ENCODE peak calls at places on chromosomes 16 and 17, in ten cellular contexts. J is adrenal gland, I is A549, T is AG10803, S is foreskin fibroblast, W is AG09309, C is PC-9, E is choroid plexus epithelial cell, X is mucosa of descending colon, K is fibroblast of lung. V is an unnamed sample.

GRCh38 chr16:10616744-10617640 is 36.6 kb upstream of the EMP2 start:
- DNase-seq in J (peak), I (peak), T (peak), S (peak), W (no peak), C (peak), E (peak), X (peak), K (peak), V (no peak)

GRCh38 chr16:85789773-85790172 is 9.6 kb downstream of the EMC8 start:
- DNase-seq in J (no peak), I (no peak), T (no peak), S (no peak), W (no peak), C (no peak), E (no peak), X (no peak), K (no peak), V (no peak)

GRCh38 chr16:72300892-72301291 is 128.9 kb upstream of the PMFBP1 start:
- DNase-seq in J (no peak), I (no peak), T (no peak), S (no peak), W (no peak), C (no peak), E (no peak), X (peak), K (no peak), V (no peak)

GRCh38 chr16:85278851-85279250 is 166.6 kb upstream of the CIBAR2 start:
- DNase-seq in J (peak), I (no peak), T (no peak), S (no peak), W (no peak), C (no peak), E (no peak), X (no peak), K (no peak), V (no peak)

GRCh38 chr17:64984776-64985521 is 65.7 kb upstream of the LRRC37A3 start:
- DNase-seq in J (peak), I (peak), T (peak), S (peak), W (no peak), C (peak), E (no peak), X (no peak), K (peak), V (peak)

GRCh38 chr17:36899250-36900129 is 37.8 kb upstream of the LHX1 start:
- DNase-seq in J (no peak), I (no peak), T (no peak), S (no peak), W (no peak), C (no peak), E (no peak), X (no peak), K (no peak), V (no peak)

GRCh38 chr17:67289174-67289876 is 44.3 kb upstream of the HELZ start:
- DNase-seq in J (peak), I (no peak), T (peak), S (peak), W (peak), C (no peak), E (peak), X (peak), K (peak), V (no peak)

GRCh38 chr16:76956394-76956793 is 234.6 kb upstream of the MON1B start:
- DNase-seq in J (no peak), I (no peak), T (no peak), S (no peak), W (no peak), C (no peak), E (peak), X (no peak), K (peak), V (no peak)

GRCh38 chr17:4397840-4398239 is 31.4 kb upstream of the UBE2G1 start:
- DNase-seq in J (no peak), I (no peak), T (no peak), S (no peak), W (no peak), C (no peak), E (no peak), X (no peak), K (no peak), V (no peak)

GRCh38 chr17:8846768-8847211 is 20.7 kb downstream of the PIK3R6 start:
- DNase-seq in J (peak), I (peak), T (peak), S (peak), W (no peak), C (no peak), E (peak), X (no peak), K (peak), V (no peak)

GRCh38 chr16:88505405-88506082 is 52.5 kb downstream of the ZFPM1 start:
- DNase-seq in J (peak), I (peak), T (no peak), S (no peak), W (no peak), C (peak), E (peak), X (peak), K (no peak), V (no peak)

GRCh38 chr17:4658478-4659305 is 17.2 kb upstream of the ALOX15 start:
- DNase-seq in J (no peak), I (no peak), T (no peak), S (peak), W (peak), C (no peak), E (peak), X (no peak), K (peak), V (no peak)

GRCh38 chr16:58109881-58110280 is 19.3 kb downstream of the CFAP20 start:
- DNase-seq in J (no peak), I (no peak), T (no peak), S (no peak), W (no peak), C (no peak), E (no peak), X (no peak), K (no peak), V (no peak)

GRCh38 chr16:58105619-58106018 is 23.6 kb downstream of the CFAP20 start:
- DNase-seq in J (no peak), I (no peak), T (no peak), S (no peak), W (no peak), C (no peak), E (no peak), X (no peak), K (no peak), V (no peak)

GRCh38 chr16:58110590-58111330 is 18.4 kb downstream of the CFAP20 start:
- DNase-seq in J (peak), I (no peak), T (peak), S (no peak), W (no peak), C (no peak), E (no peak), X (no peak), K (no peak), V (no peak)

GRCh38 chr16:58109330-58109729 is 19.9 kb downstream of the CFAP20 start:
- DNase-seq in J (no peak), I (no peak), T (no peak), S (no peak), W (no peak), C (no peak), E (no peak), X (no peak), K (no peak), V (no peak)

DNA sequence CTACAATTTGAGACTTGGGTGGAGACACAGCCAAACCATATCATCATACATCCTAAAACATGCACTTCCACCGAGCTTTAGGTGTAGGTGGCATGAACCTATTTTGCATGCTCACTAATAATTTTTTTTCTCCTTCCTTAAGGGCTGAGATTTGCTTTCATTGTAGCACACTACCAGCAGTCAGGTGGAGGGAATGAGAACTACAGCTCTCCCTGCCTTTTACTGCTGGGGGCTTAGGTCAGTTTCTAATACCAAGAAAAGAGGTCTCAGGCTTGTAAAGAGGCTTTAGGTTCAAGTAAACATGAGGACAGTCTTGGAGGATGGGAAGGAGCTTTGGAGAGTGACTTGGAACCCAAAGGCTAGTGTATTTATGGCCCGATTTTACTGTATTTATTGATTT is 22.0 kb downstream of the CFAP20 start:
- DNase-seq in J (no peak), I (no peak), T (no peak), S (no peak), W (no peak), C (no peak), E (no peak), X (no peak), K (no peak), V (no peak)
- TF ChIP-seq CTCF in J (no peak), I (no peak), T (no peak), S (no peak), W (peak), C (no peak), E (peak), X (no peak), K (peak), V (no peak)

GRCh38 chr17:42670199-42670924 is 6.4 kb downstream of the PLEKHH3 start:
- DNase-seq in J (no peak), I (no peak), T (no peak), S (no peak), W (no peak), C (no peak), E (peak), X (peak), K (no peak), V (no peak)

GRCh38 chr17:42673885-42674754 is 2.7 kb downstream of the PLEKHH3 start:
- DNase-seq in J (no peak), I (peak), T (peak), S (peak), W (no peak), C (no peak), E (peak), X (peak), K (peak), V (no peak)

GRCh38 chr17:42670925-42671657 is 5.7 kb downstream of the PLEKHH3 start:
- DNase-seq in J (no peak), I (no peak), T (no peak), S (no peak), W (no peak), C (no peak), E (no peak), X (no peak), K (no peak), V (no peak)

GRCh38 chr17:42673266-42673884 is 3.4 kb downstream of the PLEKHH3 start:
- DNase-seq in J (no peak), I (no peak), T (no peak), S (no peak), W (no peak), C (no peak), E (no peak), X (peak), K (no peak), V (no peak)

DNA sequence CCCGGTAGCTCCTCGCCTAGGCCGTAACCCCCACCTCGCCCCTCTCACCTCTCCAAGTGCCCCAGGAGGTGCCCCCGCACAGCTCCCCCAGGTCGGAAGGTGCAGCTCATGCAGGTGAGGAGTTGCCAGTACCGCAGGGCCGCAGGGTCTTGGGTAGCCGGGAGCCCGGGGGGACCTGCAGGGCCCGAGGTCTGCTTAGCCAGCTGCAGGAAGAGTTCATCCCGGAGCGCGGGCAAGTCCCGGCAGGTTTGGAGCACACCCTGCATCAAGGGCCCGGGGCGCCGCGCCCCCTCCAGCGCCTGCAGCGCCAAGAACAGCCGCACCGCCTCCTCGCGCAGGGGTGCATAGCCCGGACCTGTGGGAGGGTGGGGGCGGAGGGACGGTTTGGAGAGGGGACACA is 4.8 kb downstream of the PLEKHH3 start:
- DNase-seq in J (no peak), I (no peak), T (no peak), S (no peak), W (no peak), C (no peak), E (no peak), X (no peak), K (no peak), V (no peak)
- H3K4me3 ChIP-seq in J (no peak), I (no peak), T (no peak), S (no peak), W (no peak), C (no peak), E (no peak), X (no peak), K (no peak), V (no peak)

DNA sequence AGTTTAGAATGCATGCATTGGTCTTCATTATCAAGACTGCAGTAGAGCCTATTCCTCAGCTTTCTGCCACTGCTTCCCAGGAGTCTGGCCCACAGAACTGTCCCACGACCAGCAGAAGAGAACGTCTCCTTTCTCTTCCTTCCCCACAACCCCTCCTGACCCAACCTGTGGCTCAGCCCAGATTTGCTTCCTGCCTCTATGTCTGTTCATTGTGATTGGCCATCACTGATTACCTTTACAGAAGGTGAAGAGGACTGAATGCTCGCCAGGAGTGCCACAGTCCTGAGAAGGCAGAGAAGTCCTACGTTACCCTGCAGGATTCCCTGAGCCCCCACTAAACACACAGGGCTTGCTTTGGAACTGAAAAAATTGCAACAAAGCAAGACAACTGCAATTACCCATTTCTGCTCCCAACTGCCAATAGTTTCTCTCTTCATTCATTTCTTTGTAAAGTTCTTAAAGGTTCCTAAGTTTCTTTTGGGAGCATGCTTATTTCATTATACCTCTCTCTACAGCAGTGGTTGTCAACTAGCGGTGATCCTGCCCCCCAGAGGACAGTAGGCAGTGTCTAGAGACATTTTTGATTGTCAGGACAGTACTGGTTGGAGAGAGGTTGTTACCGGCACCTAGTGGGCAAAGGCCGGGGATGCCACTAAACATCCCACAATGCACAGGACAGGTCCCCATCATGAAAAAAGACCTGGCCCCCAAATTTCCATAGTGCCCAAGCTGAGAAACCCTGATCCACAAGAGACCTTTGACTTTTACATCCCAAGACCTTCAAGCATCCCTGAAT is 4.5 kb upstream of the NAT9 start:
- DNase-seq in J (no peak), I (peak), T (no peak), S (no peak), W (no peak), C (peak), E (peak), X (no peak), K (peak), V (no peak)
- TF ChIP-seq CTCF in J (peak), I (peak), T (peak), S (no peak), W (peak), C (peak), E (peak), X (no peak), K (peak), V (peak)

GRCh38 chr17:19341211-19341631 is 21.3 kb downstream of the B9D1 start:
- DNase-seq in J (peak), I (no peak), T (no peak), S (no peak), W (no peak), C (no peak), E (no peak), X (no peak), K (no peak), V (no peak)

GRCh38 chr17:19337712-19338023 is 24.9 kb downstream of the B9D1 start:
- DNase-seq in J (peak), I (no peak), T (no peak), S (no peak), W (no peak), C (no peak), E (no peak), X (no peak), K (peak), V (no peak)

GRCh38 chr17:19338031-19338990 is 24.2 kb downstream of the B9D1 start:
- DNase-seq in J (peak), I (peak), T (peak), S (no peak), W (no peak), C (peak), E (peak), X (peak), K (peak), V (no peak)

GRCh38 chr17:19336938-19337711 is 25.4 kb downstream of the B9D1 start:
- DNase-seq in J (peak), I (peak), T (no peak), S (no peak), W (no peak), C (no peak), E (no peak), X (no peak), K (no peak), V (no peak)

DNA sequence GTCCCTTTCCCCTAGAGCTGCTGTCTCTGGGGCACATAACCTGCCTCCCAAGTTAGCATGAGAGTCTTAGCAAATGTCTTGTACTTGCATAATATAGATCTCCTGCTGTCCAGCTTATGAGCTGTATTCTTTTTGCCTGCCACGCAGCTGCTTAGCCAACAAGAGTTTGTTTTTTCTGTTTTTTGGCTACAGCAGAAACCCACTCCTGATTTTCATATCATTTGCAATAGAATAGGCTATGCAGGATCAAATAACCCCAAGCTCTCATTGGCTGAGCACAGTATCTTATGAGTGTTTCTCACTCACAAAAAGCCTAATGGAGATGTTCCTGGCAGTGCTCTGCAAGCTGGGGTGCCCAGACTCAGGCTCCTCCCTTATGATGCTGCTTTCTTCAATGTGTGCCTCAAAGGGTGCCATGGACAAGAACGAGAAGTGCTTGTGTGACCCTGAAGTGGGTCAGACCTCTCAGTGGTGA is 23.1 kb downstream of the B9D1 start:
- DNase-seq in J (peak), I (no peak), T (no peak), S (no peak), W (no peak), C (no peak), E (peak), X (no peak), K (peak), V (no peak)
- H3K4me3 ChIP-seq in J (no peak), I (no peak), T (no peak), S (no peak), W (no peak), C (no peak), E (no peak), X (no peak), K (no peak), V (no peak)

DNA sequence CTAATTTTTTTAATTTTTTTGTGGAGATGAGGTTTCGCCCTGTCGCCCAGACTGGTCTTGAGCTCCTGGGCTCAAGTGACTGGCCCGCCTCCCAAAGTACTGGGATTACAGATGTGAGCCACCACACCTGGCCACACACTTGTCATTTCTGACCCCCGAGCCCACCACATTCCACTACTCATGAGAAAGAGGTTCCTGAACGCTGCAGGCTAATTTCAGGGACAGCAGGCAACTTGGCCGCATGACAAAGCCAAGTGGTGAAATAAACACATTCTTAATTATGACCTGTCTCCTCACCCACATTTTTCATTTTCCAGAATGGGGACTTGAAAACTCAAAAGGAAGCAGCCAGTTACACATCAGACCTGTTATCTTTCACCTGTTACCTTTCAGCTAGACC is 114.5 kb downstream of the ABCC6 start:
- DNase-seq in J (no peak), I (no peak), T (no peak), S (no peak), W (no peak), C (no peak), E (no peak), X (no peak), K (no peak), V (no peak)
- TF ChIP-seq CTCF in J (no peak), I (no peak), T (no peak), S (no peak), W (no peak), C (no peak), E (no peak), X (no peak), K (no peak), V (no peak)

DNA sequence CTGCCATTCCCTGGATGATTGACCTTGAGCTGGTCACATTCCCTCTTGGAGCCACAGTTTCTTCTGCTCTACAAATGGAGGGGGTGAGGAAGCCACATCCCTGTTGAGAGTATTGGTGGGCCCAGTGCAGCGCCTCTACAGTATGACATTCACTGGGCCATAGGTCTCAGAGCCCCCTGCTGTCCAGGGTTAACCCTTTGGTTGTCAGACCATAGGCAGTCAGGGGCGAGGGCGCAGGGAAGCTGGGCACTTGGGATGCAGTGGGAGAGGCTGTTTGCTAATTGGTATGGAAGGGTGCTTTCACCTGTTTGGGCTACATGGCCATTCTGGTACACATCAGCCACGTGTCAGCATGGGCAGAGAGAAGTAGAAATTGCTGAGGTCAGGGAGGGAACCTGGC is 27.3 kb upstream of the WFDC1 start:
- DNase-seq in J (no peak), I (no peak), T (no peak), S (no peak), W (no peak), C (no peak), E (no peak), X (no peak), K (no peak), V (no peak)
- H3K4me3 ChIP-seq in J (no peak), I (no peak), T (no peak), S (no peak), W (no peak), C (no peak), E (no peak), X (no peak), K (no peak), V (no peak)

DNA sequence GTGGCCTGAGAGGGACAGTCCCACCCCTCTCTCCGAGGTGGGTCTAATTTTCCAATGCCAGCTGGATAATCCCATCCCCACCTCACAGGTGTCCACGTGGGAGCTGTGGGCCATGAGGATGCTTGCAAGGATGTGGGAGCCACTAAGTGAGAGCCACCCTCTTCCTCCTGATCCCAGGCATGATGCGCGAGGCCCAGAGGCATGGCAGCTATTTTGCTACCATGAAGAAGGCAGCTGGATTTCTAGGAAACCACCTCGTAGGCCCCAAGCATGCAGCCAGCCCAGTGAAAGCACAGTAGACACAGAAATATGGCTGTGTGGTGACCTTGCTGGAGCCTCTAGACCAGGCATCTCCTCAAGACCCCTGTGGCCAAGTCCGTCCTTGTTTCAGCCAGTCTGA is 20.4 kb downstream of the KDM8 start:
- DNase-seq in J (no peak), I (no peak), T (no peak), S (no peak), W (no peak), C (no peak), E (no peak), X (peak), K (no peak), V (no peak)
- TF ChIP-seq CTCF in J (no peak), I (no peak), T (no peak), S (no peak), W (no peak), C (no peak), E (no peak), X (no peak), K (no peak), V (no peak)

V was measured in BJ.